ENCODE peak calls at places on chromosomes 7 and 10, in four cellular contexts. G, S, U and P are unnamed samples.

GRCh38 chr10:110498982-110499795 is 1.5 kb downstream of the DUSP5 start:
- DNase-seq in U (no peak), G (peak; percentile 37), S (peak; percentile 42), P (no peak)

GRCh38 chr7:100483728-100484635 is at the start of gene NYAP1:
- DNase-seq in G (no peak), S (peak; percentile 84), U (peak; percentile 75), P (peak; percentile 52)

GRCh38 chr7:137695942-137696341 is 150.8 kb downstream of the DGKI start:
- DNase-seq in S (peak; percentile 23), G (no peak), U (no peak), P (no peak)

GRCh38 chr7:141685285-141686035 is 16.5 kb downstream of the DENND11 start:
- DNase-seq in G (no peak), U (no peak), S (no peak), P (no peak)

GRCh38 chr10:122132331-122132755 is 138.8 kb upstream of the BTBD16 start:
- DNase-seq in S (no peak), G (no peak), U (no peak), P (no peak)

GRCh38 chr10:68110027-68110426 is 739 bp downstream of the MYPN start:
- DNase-seq in U (peak; percentile 17), S (no peak), G (no peak), P (no peak)

GRCh38 chr7:44561962-44562621 is 11.6 kb downstream of the DDX56 start:
- DNase-seq in U (peak; percentile 47), S (peak; percentile 89), G (no peak), P (peak; percentile 83)

GRCh38 chr7:6420680-6421079 is 27.1 kb downstream of the DAGLB start:
- DNase-seq in S (no peak), G (no peak), U (no peak), P (no peak)

GRCh38 chr10:19966751-19967150 is 150.5 kb downstream of the PLXDC2 start:
- DNase-seq in G (peak; percentile 18), U (peak; percentile 35), S (peak; percentile 12), P (no peak)

GRCh38 chr7:131538791-131539179 is 17.6 kb downstream of the PODXL start:
- DNase-seq in U (no peak), G (no peak), S (no peak), P (no peak)

GRCh38 chr7:48084727-48085432 is 4.2 kb upstream of the UPP1 start:
- DNase-seq in G (no peak), U (peak; percentile 99), S (peak; percentile 87), P (peak; percentile 98)

GRCh38 chr10:83925133-83925532 is 214.2 kb upstream of the GHITM start:
- DNase-seq in S (no peak), G (no peak), U (no peak), P (no peak)

GRCh38 chr10:59905735-59906416 is 480 bp downstream of the CCDC6 start:
- DNase-seq in U (no peak), S (peak; percentile 24), G (no peak), P (no peak)

GRCh38 chr7:27101906-27102577 is 441 bp downstream of the HOXA2 start:
- DNase-seq in U (no peak), G (no peak), S (no peak), P (no peak)

GRCh38 chr7:16999541-17000266 is 117.9 kb upstream of the AGR3 start:
- DNase-seq in S (no peak), U (no peak), G (no peak), P (no peak)

GRCh38 chr7:1912472-1913289 is 242.6 kb downstream of the ELFN1 start:
- DNase-seq in U (peak; percentile 82), S (peak; percentile 53), G (no peak), P (no peak)